ENCODE peak calls at places on chromosomes 2 and 18, in six cellular contexts. J is CD4-positive, alpha-beta memory T cell; L is HCT116; B is Karpas-422; Y is pancreas; P is stomach. R is an unnamed sample. For H3K36me3, the result is how much of the 10 kb centered on the place peaks cover.

GRCh38 chr2:62475172-62476011 is 30.6 kb downstream of the TMEM17 start:
- DNase-seq in J (no peak), L (no peak), B (no peak), Y (peak), P (no peak), R (peak)

GRCh38 chr18:494602-494983 is 5.9 kb downstream of the COLEC12 start:
- DNase-seq in J (no peak), L (no peak), B (no peak), Y (no peak), P (no peak), R (no peak)

GRCh38 chr2:55846426-55846825 is 77.2 kb downstream of the EFEMP1 start:
- DNase-seq in J (no peak), L (no peak), B (no peak), Y (no peak), P (no peak), R (no peak)

GRCh38 chr2:206217743-206218520 is 56.5 kb upstream of the ZDBF2 start:
- DNase-seq in J (no peak), L (no peak), B (no peak), Y (no peak), P (no peak), R (no peak)

GRCh38 chr2:84481702-84482101 is 22.6 kb upstream of the SUCLG1 start:
- DNase-seq in J (no peak), L (no peak), B (no peak), Y (no peak), P (no peak), R (peak)

GRCh38 chr2:208266641-208267335 is 733 bp downstream of the PIKFYVE start:
- DNase-seq in J (no peak), L (no peak), B (peak), Y (no peak), P (no peak), R (no peak)

GRCh38 chr2:96336104-96336775 is 674 bp downstream of the NCAPH start:
- DNase-seq in J (no peak), L (no peak), B (no peak), Y (no peak), P (no peak), R (no peak)

GRCh38 chr2:11495844-11496271 is 29.9 kb upstream of the E2F6 start:
- DNase-seq in J (no peak), L (no peak), B (no peak), Y (no peak), P (no peak), R (no peak)

GRCh38 chr18:73201940-73202339 is 334.2 kb upstream of the NETO1 start:
- DNase-seq in J (no peak), L (no peak), B (no peak), Y (no peak), P (no peak), R (no peak)

GRCh38 chr2:37698931-37699481 is 27.6 kb upstream of the CDC42EP3 start:
- DNase-seq in J (no peak), L (no peak), B (no peak), Y (no peak), P (no peak), R (no peak)

GRCh38 chr2:127138281-127138680 is 31.3 kb upstream of the BIN1 start:
- DNase-seq in J (no peak), L (no peak), B (no peak), Y (no peak), P (no peak), R (no peak)

GRCh38 chr2:109174626-109175349 is 45.8 kb downstream of the SH3RF3 start:
- DNase-seq in J (no peak), L (no peak), B (no peak), Y (no peak), P (no peak), R (no peak)

GRCh38 chr2:66553370-66553769 is 118.4 kb downstream of the MEIS1 start:
- DNase-seq in J (no peak), L (no peak), B (no peak), Y (peak), P (peak), R (no peak)

GRCh38 chr2:191756753-191757152 is 78.8 kb downstream of the NABP1 start:
- DNase-seq in J (no peak), L (no peak), B (no peak), Y (no peak), P (no peak), R (no peak)

GRCh38 chr2:134372611-134373131 is 118.8 kb downstream of the MGAT5 start:
- DNase-seq in J (no peak), L (no peak), B (no peak), Y (no peak), P (no peak), R (no peak)

GRCh38 chr18:66682855-66683322 is 79.0 kb upstream of the CDH19 start:
- DNase-seq in J (no peak), L (no peak), B (no peak), Y (no peak), P (no peak), R (no peak)

GRCh38 chr2:172976076-172976579 is 99.5 kb upstream of the MAP3K20 start:
- DNase-seq in J (no peak), L (no peak), B (no peak), Y (no peak), P (no peak), R (no peak)

GRCh38 chr2:10811552-10811951 is 1.0 kb downstream of the PDIA6 start:
- DNase-seq in J (no peak), L (no peak), B (peak), Y (no peak), P (no peak), R (no peak)

GRCh38 chr18:47168913-47169312 is 7.3 kb downstream of the IER3IP1 start:
- DNase-seq in J (no peak), L (no peak), B (no peak), Y (no peak), P (no peak), R (no peak)

GRCh38 chr2:191746809-191747208 is 68.9 kb downstream of the NABP1 start:
- DNase-seq in J (no peak), L (no peak), B (no peak), Y (no peak), P (no peak), R (no peak)

GRCh38 chr18:3454365-3455089 is 4.6 kb downstream of the TGIF1 start:
- DNase-seq in J (peak), L (no peak), B (peak), Y (peak), P (no peak), R (peak)

GRCh38 chr2:494853-495252 is 182.4 kb downstream of the TMEM18 start:
- DNase-seq in J (no peak), L (no peak), B (no peak), Y (no peak), P (no peak), R (no peak)

GRCh38 chr2:71004857-71005256 is 10.2 kb upstream of the TEX261 start:
- DNase-seq in J (no peak), L (no peak), B (no peak), Y (no peak), P (no peak), R (no peak)

GRCh38 chr2:161090401-161090800 is 69.8 kb upstream of the TANK start:
- DNase-seq in J (no peak), L (no peak), B (peak), Y (no peak), P (peak), R (no peak)

GRCh38 chr2:21047161-21048009 is 3.5 kb upstream of the APOB start:
- DNase-seq in J (no peak), L (no peak), B (no peak), Y (peak), P (peak), R (no peak)

GRCh38 chr2:74740395-74741075 is 86.5 kb downstream of the SEMA4F start:
- DNase-seq in J (no peak), L (peak), B (no peak), Y (peak), P (peak), R (no peak)

GRCh38 chr2:111975053-111975552 is 76.7 kb downstream of the MERTK start:
- DNase-seq in J (no peak), L (peak), B (no peak), Y (no peak), P (peak), R (no peak)

GRCh38 chr2:61471905-61472805 is 1.3 kb upstream of the USP34 start:
- DNase-seq in J (peak), L (no peak), B (peak), Y (peak), P (no peak), R (no peak)

GRCh38 chr2:172968061-172968469 is 107.6 kb upstream of the MAP3K20 start:
- DNase-seq in J (no peak), L (no peak), B (no peak), Y (peak), P (peak), R (no peak)

GRCh38 chr18:12420831-12421421 is 13.2 kb downstream of the PRELID3A start:
- DNase-seq in J (no peak), L (no peak), B (peak), Y (no peak), P (no peak), R (no peak)

DNA sequence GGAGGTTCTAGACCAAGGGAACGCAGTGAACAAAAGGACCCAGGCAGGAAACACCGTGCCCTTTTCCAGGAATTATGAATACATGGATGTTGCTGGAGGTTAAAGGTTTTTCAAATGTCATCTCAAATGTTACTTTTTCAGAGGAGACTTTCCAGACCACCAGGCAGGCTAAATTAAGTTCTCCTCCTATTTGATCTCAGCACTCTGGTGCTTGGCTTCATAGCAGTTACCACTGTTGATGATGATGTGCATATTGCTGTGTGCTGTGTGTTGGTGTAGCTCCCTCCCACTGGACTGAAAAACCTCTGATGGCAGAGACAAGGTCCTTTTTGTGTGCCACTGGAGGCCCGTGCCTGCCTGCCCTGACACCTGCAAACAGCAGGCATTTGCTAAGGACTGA is 137.3 kb upstream of the PTPRM start:
- DNase-seq in J (no peak), L (no peak), B (no peak), Y (no peak), P (no peak), R (no peak)
- H3K36me3 ChIP-seq in J (under half), L (under half), B (under half), Y (under half), P (under half), R (under half)

DNA sequence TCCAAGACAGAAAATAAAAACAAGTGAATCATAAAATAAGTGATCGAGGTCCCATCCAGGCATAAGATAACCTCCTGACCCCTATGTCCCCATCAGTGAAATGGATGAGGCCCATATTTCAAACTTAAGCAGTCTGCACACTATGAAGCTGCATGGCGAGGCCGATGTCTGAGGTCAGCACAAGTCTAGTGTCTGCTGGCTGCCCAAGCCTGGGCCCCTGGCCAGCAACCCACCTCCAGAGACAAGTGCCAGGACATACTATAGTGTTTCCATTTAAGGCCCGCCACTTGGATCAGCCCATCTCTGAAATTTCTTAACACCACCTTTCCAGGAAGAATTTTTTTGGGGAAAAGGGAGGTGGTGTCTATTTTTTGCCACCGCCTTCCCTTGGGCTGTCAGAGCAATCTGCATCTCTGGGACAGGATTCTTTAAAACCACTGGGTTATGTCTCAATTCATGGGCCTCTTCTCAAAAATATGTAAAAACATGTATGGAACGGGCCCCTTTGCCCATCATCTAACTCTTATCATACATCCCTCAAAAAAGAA is 1.8 kb downstream of the ACVR1 start:
- DNase-seq in J (no peak), L (no peak), B (no peak), Y (no peak), P (no peak), R (no peak)
- H3K27ac ChIP-seq in J (peak), L (no peak), B (no peak), Y (peak), P (peak), R (peak)

GRCh38 chr2:241670333-241671110 is 16.1 kb downstream of the DTYMK start:
- DNase-seq in J (no peak), L (no peak), B (no peak), Y (no peak), P (no peak), R (no peak)

GRCh38 chr2:241668839-241669238 is 17.8 kb downstream of the DTYMK start:
- DNase-seq in J (no peak), L (no peak), B (no peak), Y (no peak), P (no peak), R (no peak)

GRCh38 chr2:241668354-241668753 is 18.3 kb downstream of the DTYMK start:
- DNase-seq in J (no peak), L (no peak), B (no peak), Y (no peak), P (no peak), R (no peak)

GRCh38 chr2:241666627-241667400 is 19.8 kb downstream of the DTYMK start:
- DNase-seq in J (no peak), L (no peak), B (no peak), Y (no peak), P (no peak), R (no peak)

DNA sequence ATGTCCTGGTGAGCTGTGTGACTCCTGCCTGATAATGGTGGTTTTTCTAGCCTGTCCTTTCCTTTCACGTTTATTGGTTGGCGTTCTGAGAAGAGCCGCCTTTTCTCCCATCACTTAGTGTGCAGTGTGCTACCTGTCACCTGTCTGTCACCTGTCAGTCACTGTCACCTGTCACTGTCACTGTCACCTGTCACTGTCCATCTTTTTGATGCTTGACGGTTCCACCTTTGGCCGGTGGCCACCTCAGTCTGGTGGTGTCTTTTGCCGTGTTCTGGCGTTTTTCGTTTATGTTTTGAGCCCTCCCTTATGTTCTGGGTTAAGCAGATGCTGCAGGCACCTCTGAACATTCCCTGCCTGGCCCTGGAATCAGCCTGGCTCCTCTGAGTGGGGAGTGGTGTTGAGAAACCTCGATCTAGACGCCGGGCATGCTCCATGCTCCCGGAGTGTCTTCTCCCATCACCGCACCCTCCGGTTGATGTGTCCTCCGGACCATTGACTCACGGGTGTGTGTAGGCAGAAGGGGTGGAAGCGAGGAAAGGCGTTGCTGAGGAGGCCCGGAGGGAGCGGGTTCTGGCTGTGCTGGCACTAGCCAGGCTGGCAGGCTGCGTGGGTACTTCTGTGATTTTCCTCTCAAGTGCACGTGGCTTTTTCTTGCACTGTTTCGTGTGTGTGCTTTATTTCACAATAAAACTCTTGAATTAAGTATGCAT is 20.7 kb downstream of the DTYMK start:
- DNase-seq in J (no peak), L (no peak), B (no peak), Y (no peak), P (no peak), R (no peak)
- H3K36me3 ChIP-seq in J (under half), L (under half), B (under half), Y (under half), P (half or more), R (under half)

DNA sequence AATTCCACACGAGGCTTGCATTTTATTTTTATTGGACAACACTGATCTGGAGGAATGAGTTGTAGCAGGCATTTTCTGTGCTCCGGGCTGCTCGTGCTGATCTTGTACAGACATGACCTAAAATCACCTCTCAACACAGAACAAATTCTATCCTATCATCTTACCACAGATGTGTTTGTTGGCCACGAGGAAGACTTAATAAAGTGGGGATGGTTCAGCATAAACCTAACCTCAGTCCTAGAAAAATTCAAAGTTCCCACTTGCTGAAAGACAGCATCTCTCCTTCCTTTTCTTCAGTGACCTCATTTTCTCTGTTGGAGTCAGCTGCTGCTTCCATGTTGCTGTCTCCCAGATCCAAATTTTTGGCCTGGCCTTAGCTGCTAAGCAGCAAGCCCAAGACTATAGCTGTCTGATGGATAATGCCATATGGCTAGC is 45.3 kb downstream of the RBKS start:
- DNase-seq in J (no peak), L (no peak), B (no peak), Y (no peak), P (no peak), R (no peak)
- H3K27ac ChIP-seq in J (no peak), L (no peak), B (no peak), Y (no peak), P (no peak), R (no peak)

GRCh38 chr2:182980652-182981051 is 57.6 kb downstream of the NCKAP1 start:
- DNase-seq in J (no peak), L (no peak), B (no peak), Y (no peak), P (no peak), R (no peak)

GRCh38 chr2:182977463-182977862 is 60.8 kb downstream of the NCKAP1 start:
- DNase-seq in J (no peak), L (no peak), B (no peak), Y (no peak), P (no peak), R (no peak)

GRCh38 chr2:182982934-182983333 is 55.3 kb downstream of the NCKAP1 start:
- DNase-seq in J (no peak), L (no peak), B (no peak), Y (no peak), P (no peak), R (no peak)

GRCh38 chr2:182980115-182980514 is 58.1 kb downstream of the NCKAP1 start:
- DNase-seq in J (no peak), L (peak), B (peak), Y (no peak), P (no peak), R (no peak)
- H3K36me3 ChIP-seq in J (under half), L (under half), B (under half), Y (under half), P (half or more), R (under half)